ENCODE peak calls at places on chromosomes 13 and 19, in four cellular contexts. K, S, Z and E are unnamed samples.

GRCh38 chr13:23352161-23352560 is 81.3 kb downstream of the SACS start:
- DNase-seq in K (no peak), S (no peak), Z (no peak), E (no peak)

GRCh38 chr19:14141041-14141440 is 4.7 kb upstream of the ASF1B start:
- DNase-seq in K (no peak), S (no peak), Z (no peak), E (no peak)

GRCh38 chr13:23651439-23651838 is 81.2 kb downstream of the TNFRSF19 start:
- DNase-seq in K (no peak), S (no peak), Z (no peak), E (no peak)

GRCh38 chr13:42707596-42707995 is 73.8 kb upstream of the FAM216B start:
- DNase-seq in K (no peak), S (no peak), Z (no peak), E (no peak)

GRCh38 chr19:37136118-37136517 is 36.4 kb downstream of the ZNF585A start:
- DNase-seq in K (no peak), S (no peak), Z (no peak), E (no peak)

GRCh38 chr19:44644391-44645016 is 794 bp downstream of the PVR start:
- DNase-seq in K (peak), S (no peak), Z (no peak), E (peak)

GRCh38 chr19:58052256-58052655 is 6.8 kb upstream of the ZNF135 start:
- DNase-seq in K (no peak), S (no peak), Z (no peak), E (no peak)

GRCh38 chr19:45470147-45471081 is 2.6 kb downstream of the FOSB start:
- DNase-seq in K (peak), S (no peak), Z (no peak), E (no peak)

GRCh38 chr19:17933414-17934129 is 757 bp downstream of the CCDC124 start:
- DNase-seq in K (peak), S (no peak), Z (no peak), E (no peak)

GRCh38 chr13:43441464-43441863 is 345.3 kb downstream of the ENOX1 start:
- DNase-seq in K (no peak), S (no peak), Z (no peak), E (no peak)

GRCh38 chr13:104641309-104641708 is 1575.1 kb upstream of the SLC10A2 start:
- DNase-seq in K (no peak), S (no peak), Z (no peak), E (no peak)

GRCh38 chr13:100803091-100803490 is 128.5 kb upstream of the TMTC4 start:
- DNase-seq in K (no peak), S (no peak), Z (no peak), E (no peak)

GRCh38 chr19:35117791-35118190 is 2.2 kb downstream of the FXYD3 start:
- DNase-seq in K (no peak), S (no peak), Z (no peak), E (no peak)

GRCh38 chr13:23655321-23655720 is 85.1 kb downstream of the TNFRSF19 start:
- DNase-seq in K (no peak), S (no peak), Z (no peak), E (no peak)

GRCh38 chr13:76634431-76635191 is 251.6 kb downstream of the KCTD12 start:
- DNase-seq in K (no peak), S (no peak), Z (no peak), E (no peak)

GRCh38 chr13:76632388-76633044 is 253.7 kb downstream of the KCTD12 start:
- DNase-seq in K (no peak), S (no peak), Z (no peak), E (no peak)

GRCh38 chr13:76635232-76636021 is 250.8 kb downstream of the KCTD12 start:
- DNase-seq in K (no peak), S (no peak), Z (no peak), E (no peak)

GRCh38 chr13:76630629-76631028 is 255.6 kb downstream of the KCTD12 start:
- DNase-seq in K (no peak), S (no peak), Z (no peak), E (no peak)
- TF ChIP-seq SPI1 in K (no peak), S (no peak), Z (no peak), E (no peak)

GRCh38 chr19:8899356-8899755 is 67.2 kb downstream of the MBD3L1 start:
- DNase-seq in K (no peak), S (no peak), Z (no peak), E (no peak)
- TF ChIP-seq SPI1 in K (no peak), S (no peak), Z (no peak), E (no peak)

DNA sequence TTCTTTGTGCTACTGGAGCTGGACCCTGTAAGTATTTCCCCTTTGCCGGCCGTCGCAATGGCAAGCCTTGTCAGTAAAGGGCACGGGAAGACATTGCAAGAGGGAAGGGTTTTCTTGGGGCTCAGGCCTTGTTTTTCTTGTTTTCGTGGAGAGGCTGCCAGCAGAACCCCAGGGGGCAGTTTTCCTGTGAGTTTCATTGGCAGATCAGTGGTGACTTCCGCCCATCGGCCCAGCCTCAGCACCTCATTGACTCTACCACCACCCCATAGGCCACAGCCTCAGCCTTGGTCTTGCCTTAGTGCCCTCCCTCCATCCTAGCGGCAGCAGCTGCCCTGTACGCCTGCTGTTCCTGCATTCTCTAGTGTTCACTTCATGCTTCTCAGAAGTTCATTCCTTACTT is 61.5 kb downstream of the GJA3 start:
- DNase-seq in K (no peak), S (no peak), Z (no peak), E (no peak)
- TF ChIP-seq SPI1 in K (no peak), S (no peak), Z (peak), E (no peak)

DNA sequence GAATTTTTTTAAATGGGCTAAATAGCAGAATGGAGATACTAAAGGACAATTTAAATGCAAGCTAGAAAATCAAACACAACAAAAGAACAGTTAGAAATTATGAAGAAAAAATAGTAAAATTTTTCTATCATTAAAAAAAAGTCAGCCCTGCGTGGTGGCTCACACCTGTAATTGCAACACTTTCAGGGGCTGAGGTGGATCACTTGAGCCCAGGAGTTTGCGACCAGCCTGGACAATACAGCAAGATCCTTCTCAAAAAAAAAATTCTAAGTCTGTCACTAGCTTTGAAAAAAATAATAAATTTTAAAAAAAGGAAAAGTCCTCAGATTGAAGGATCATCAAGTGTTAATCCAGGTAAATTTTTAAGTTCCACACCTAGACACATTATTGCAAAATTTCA is 7.7 kb downstream of the TUBGCP3 start:
- DNase-seq in K (no peak), S (no peak), Z (no peak), E (no peak)
- TF ChIP-seq SPI1 in K (no peak), S (no peak), Z (no peak), E (no peak)